ENCODE peak calls at places on chromosomes 7 and 10, in five cellular contexts. F is psoas muscle, T is tibial artery, L is cardiac fibroblast, H is prostate gland. V is an unnamed sample.

GRCh38 chr7:147861945-147862344 is 728.6 kb upstream of the C7orf33 start:
- DNase-seq in T (no peak), L (no peak), F (no peak), H (no peak), V (no peak)

GRCh38 chr10:48452879-48453412 is 146.5 kb downstream of the MAPK8 start:
- DNase-seq in L (no peak), T (no peak), H (no peak), F (peak), V (no peak)

GRCh38 chr10:126006264-126006663 is 109.9 kb downstream of the FANK1 start:
- DNase-seq in H (no peak), T (no peak), L (no peak), F (no peak), V (no peak)

GRCh38 chr10:75230600-75231038 is 5.1 kb downstream of the COMTD1 start:
- DNase-seq in H (peak), T (peak), L (peak), F (peak), V (peak)

GRCh38 chr10:131176907-131177306 is 134.6 kb downstream of the TCERG1L start:
- DNase-seq in H (no peak), F (no peak), T (no peak), L (no peak), V (no peak)

GRCh38 chr7:11650030-11650429 is 182.0 kb downstream of the THSD7A start:
- DNase-seq in T (no peak), H (no peak), F (no peak), L (peak), V (peak)

GRCh38 chr10:5805680-5806079 is 7.6 kb downstream of the GDI2 start:
- DNase-seq in T (no peak), L (no peak), F (no peak), H (no peak), V (no peak)

GRCh38 chr10:76422769-76423168 is 991.3 kb downstream of the LRMDA start:
- DNase-seq in L (no peak), T (no peak), F (no peak), H (no peak), V (no peak)

GRCh38 chr7:4702961-4703512 is 20.9 kb downstream of the FOXK1 start:
- DNase-seq in T (no peak), H (no peak), L (peak), F (no peak), V (no peak)

GRCh38 chr7:138161600-138162081 is 85.4 kb downstream of the AKR1D1 start:
- DNase-seq in H (peak), T (peak), L (peak), F (no peak), V (peak)

GRCh38 chr7:2522780-2523433 is 3.3 kb downstream of the LFNG start:
- DNase-seq in L (peak), H (peak), F (no peak), T (no peak), V (peak)

GRCh38 chr10:42755028-42755451 is 27.6 kb upstream of the BMS1 start:
- DNase-seq in T (no peak), F (no peak), L (no peak), H (no peak), V (no peak)

GRCh38 chr10:118003146-118003545 is 43.6 kb downstream of the RAB11FIP2 start:
- DNase-seq in F (no peak), H (no peak), T (no peak), L (peak), V (no peak)

GRCh38 chr7:47621347-47621746 is 39.4 kb upstream of the TNS3 start:
- DNase-seq in T (no peak), F (no peak), H (no peak), L (no peak), V (no peak)

GRCh38 chr10:92200564-92200963 is 90.3 kb downstream of the CPEB3 start:
- DNase-seq in F (no peak), T (no peak), L (no peak), H (no peak), V (no peak)

GRCh38 chr10:132777441-132777840 is 8.5 kb downstream of the NKX6-2 start:
- DNase-seq in F (no peak), T (no peak), L (no peak), H (no peak), V (no peak)

GRCh38 chr7:27921081-27921836 is 181.3 kb downstream of the TAX1BP1 start:
- DNase-seq in H (peak), T (no peak), L (peak), F (no peak), V (peak)

GRCh38 chr7:5414876-5415275 is 8.8 kb downstream of the TNRC18 start:
- DNase-seq in H (no peak), L (no peak), F (no peak), T (no peak), V (no peak)

GRCh38 chr10:113087082-113088029 is 137.3 kb downstream of the TCF7L2 start:
- DNase-seq in H (no peak), F (no peak), T (peak), L (peak), V (peak)
- H3K4me3 ChIP-seq in H (no peak), F (no peak), T (no peak), L (no peak), V (no peak)

DNA sequence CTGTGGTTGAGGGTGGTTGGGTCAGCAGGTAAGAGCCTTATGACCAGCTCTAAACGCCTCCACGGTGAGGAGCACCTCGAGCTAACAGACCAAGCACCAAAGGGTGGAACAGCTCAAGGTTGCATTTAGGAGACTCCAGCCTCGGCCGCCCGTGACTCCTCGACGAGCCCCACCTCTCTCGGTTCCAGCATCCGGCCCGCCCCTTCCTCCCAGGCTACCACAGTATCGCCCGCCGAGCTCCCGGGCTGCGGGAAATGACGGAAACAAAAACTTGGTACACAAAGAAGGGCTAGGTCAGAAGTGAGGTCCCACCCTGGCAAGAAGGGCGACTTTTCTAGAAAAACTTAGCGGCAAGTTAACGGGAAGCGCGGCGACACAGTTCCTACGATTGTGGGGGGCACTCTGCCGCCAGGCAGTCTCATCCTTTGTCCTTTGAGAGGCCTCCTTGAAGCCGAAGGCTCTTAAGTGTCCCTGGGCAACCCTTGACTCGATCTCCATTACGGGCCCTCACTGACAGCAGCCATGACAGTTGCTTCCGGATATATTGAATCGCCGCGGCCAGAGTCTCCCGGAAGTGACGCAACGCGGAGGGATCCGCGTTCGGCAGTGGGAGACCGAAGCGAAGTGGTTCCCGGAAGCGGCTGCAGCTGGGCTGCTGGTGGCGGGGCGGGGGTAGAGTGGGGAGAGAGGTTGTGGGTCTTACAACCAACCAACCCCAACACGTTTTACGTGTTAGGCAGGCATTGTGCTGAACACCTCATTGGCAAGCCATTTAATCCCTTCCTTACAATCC is 40.2 kb upstream of the ZNF518A start:
- DNase-seq in H (peak), F (peak), T (peak), L (peak), V (peak)
- H3K4me3 ChIP-seq in H (peak), F (peak), T (peak), L (peak), V (peak)

DNA sequence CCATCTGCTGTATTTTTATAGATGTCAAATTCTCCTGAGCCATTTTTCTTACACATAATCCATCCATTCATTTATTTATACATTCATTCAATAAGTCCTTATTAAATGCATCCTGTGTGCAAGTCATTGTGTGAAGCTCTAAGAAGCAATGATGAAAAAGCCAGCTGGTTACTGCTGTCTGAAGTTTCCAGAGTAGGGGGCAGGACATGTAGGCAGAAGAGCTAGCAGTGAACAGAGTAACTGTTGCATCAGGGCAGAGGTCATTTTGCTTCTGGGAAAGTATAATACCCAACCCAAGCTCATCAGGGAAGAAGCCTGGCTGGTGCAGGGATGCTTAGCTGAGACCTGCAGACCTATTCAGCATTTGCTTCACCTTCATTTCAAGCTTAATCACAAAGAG is 535.0 kb downstream of the AUTS2 start:
- DNase-seq in L (no peak), H (no peak), T (no peak), F (no peak), V (no peak)
- H3K4me3 ChIP-seq in L (no peak), H (no peak), T (no peak), F (no peak), V (no peak)

DNA sequence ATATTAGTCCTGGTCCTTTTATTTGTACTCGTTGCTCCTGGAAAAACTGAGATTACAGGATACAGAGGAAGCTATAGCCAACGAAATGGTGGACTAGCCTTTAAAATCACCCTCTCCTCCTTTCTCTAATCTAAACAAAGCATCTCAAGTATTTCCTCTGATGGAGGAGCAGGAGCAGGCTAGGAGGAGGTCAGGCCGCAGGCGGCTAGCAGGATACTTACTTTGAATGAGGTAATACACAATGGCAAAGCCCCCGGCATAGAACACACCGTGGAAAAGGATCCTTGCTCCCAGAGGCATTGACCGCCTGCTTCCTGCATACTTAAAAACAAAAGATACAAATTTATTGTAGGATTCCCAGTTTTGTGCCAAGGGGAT is 64.4 kb downstream of the STK17A start:
- DNase-seq in F (no peak), L (peak), T (no peak), H (no peak), V (peak)
- H3K4me3 ChIP-seq in F (no peak), L (peak), T (peak), H (no peak), V (peak)

DNA sequence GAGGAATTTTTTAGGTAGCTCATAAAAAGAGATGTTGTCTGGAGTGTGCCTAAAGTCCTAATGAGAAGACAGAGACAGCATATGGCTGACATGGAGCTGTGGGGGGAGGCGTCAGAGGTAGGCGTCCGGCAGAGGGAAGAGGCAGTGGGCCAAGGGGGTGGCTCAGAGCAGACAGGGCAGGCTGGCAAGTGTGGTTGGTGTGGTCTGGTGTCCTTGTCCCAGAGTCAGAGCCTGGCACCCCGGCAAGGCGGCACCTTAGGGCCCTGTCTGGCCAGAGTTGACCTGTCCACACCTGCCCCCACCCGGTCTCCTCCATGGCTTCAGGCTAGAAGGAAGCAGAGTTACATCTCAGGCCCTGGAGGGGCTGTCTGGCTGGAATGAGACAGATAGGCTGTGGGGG is 220.3 kb upstream of the ZNF32 start:
- DNase-seq in H (no peak), T (no peak), F (no peak), L (no peak), V (no peak)
- H3K4me3 ChIP-seq in H (no peak), T (no peak), F (no peak), L (no peak), V (no peak)

DNA sequence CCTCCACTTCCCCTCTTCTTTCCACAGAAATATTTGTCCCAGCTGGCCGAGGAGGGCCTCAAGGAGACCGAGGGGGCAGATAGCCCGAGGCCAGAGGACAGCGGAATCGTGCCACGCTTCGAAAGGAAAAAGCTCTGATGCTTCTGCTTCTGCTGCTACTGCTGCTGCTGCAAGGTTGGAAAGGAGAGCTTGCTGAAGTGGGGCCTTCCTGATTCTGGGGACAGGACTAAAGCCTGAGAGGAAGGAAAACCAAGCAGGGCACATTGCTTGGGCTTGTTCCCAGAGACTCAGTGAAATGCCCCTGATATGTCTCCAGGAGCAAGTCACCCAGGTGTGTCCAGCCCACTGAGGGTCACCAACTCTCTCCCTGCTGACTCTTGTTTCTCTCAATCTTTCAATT is 35.9 kb upstream of the PDCD4 start:
- DNase-seq in H (no peak), L (no peak), F (no peak), T (no peak), V (no peak)
- H3K4me3 ChIP-seq in H (no peak), L (no peak), F (no peak), T (no peak), V (no peak)

DNA sequence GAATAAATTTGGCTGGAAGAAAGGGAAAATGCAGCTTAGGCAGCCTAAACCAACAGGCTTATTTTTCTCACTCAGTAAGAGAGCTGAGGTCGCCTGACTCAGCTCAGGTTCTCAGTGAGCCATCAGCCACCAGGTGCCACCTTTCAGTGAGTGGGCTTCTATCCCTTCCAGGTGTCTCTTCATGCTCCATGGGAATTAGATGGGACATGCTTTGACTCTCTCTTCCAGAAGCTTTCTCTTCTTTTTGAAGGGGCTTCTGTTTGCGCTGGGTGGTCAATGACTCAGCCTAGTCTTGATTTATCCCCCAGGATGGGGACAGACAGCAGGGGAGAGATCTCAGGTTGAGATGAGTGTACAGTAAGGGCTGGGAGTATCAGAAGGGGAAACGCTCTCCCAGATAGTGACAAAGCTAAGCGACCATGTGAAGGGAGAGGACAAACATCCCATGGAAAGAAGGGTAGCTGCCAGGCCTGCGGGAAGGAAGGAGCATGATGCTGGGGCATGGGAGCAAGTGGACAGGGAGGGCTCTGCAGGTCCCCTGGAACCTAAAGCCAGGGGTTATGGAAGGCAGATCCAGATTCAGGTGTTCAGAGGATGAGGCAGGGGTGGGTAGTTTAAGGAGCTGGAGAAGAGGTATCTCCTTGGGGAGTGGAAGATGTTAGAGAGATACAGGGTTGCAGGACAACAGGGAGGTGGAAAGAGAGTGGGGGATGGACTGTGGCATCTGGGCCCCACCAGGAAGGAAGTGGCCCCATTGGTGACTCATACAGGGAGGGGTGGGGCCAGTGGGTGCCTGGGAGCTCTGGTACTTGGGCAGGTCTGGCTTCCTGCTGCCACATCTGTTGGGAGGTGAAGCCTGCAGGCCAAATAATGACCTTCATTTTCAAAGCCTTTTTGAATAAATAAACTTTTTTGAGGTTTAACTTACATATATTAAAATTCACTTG is 32.5 kb downstream of the OGDH start:
- DNase-seq in L (peak), T (peak), F (peak), H (peak), V (peak)
- H3K4me3 ChIP-seq in L (no peak), T (no peak), F (no peak), H (no peak), V (no peak)

V was measured in fibroblast of mammary gland.